ENCODE peak calls at places on chromosomes 2 and 18, in eight cellular contexts. S is lower lobe of right lung, A is GM23338, Y is heart left ventricle, T is fibroblast of lung, C is stomach, I is body of pancreas, D is cardiac muscle cell. E is an unnamed sample.

GRCh38 chr2:142321706-142322280 is 191.0 kb upstream of the LRP1B start:
- DNase-seq in S (no peak), A (no peak), Y (no peak), T (peak), C (no peak), I (no peak), D (no peak), E (no peak)

GRCh38 chr2:192124576-192124975 is 70.2 kb downstream of the TMEFF2 start:
- DNase-seq in S (no peak), A (no peak), Y (no peak), T (peak), C (no peak), I (no peak), D (no peak), E (no peak)

GRCh38 chr18:76764296-76764901 is 58.0 kb upstream of the ZNF236 start:
- DNase-seq in S (no peak), A (no peak), Y (no peak), T (no peak), C (no peak), I (no peak), D (no peak), E (no peak)

GRCh38 chr2:114089636-114090325 is 199.9 kb downstream of the ACTR3 start:
- DNase-seq in S (no peak), A (no peak), Y (no peak), T (peak), C (no peak), I (no peak), D (no peak), E (no peak)

GRCh38 chr2:3492951-3493609 is 26.3 kb downstream of the ADI1 start:
- DNase-seq in S (no peak), A (no peak), Y (no peak), T (peak), C (peak), I (peak), D (peak), E (peak)

GRCh38 chr2:26318950-26319349 is 27.0 kb upstream of the SELENOI start:
- DNase-seq in S (no peak), A (peak), Y (no peak), T (no peak), C (no peak), I (no peak), D (no peak), E (no peak)

GRCh38 chr2:242098445-242099128 is 229.1 kb downstream of the RTP5 start:
- DNase-seq in S (no peak), A (no peak), Y (no peak), T (no peak), C (no peak), I (no peak), D (no peak), E (no peak)

GRCh38 chr2:104371084-104371483 is 482.8 kb upstream of the POU3F3 start:
- DNase-seq in S (no peak), A (no peak), Y (no peak), T (no peak), C (no peak), I (no peak), D (no peak), E (no peak)

GRCh38 chr2:130846686-130847375 is 10.1 kb downstream of the ARHGEF4 start:
- DNase-seq in S (no peak), A (no peak), Y (no peak), T (peak), C (no peak), I (no peak), D (no peak), E (no peak)

GRCh38 chr2:217996345-217996744 is 6.5 kb downstream of the TNS1 start:
- DNase-seq in S (no peak), A (no peak), Y (no peak), T (peak), C (no peak), I (peak), D (peak), E (peak)

GRCh38 chr18:26978812-26979341 is 113.4 kb upstream of the AQP4 start:
- DNase-seq in S (no peak), A (no peak), Y (no peak), T (no peak), C (no peak), I (no peak), D (no peak), E (no peak)

GRCh38 chr2:96156011-96156820 is 11.0 kb upstream of the DUSP2 start:
- DNase-seq in S (no peak), A (no peak), Y (no peak), T (no peak), C (no peak), I (no peak), D (no peak), E (no peak)

GRCh38 chr2:190533175-190533967 is 1.2 kb downstream of the NEMP2 start:
- DNase-seq in S (peak), A (no peak), Y (peak), T (peak), C (no peak), I (no peak), D (peak), E (no peak)

GRCh38 chr2:9753276-9753600 is 90.0 kb upstream of the TAF1B start:
- DNase-seq in S (no peak), A (no peak), Y (no peak), T (peak), C (peak), I (peak), D (peak), E (peak)

GRCh38 chr2:154338359-154338967 is 360.0 kb upstream of the KCNJ3 start:
- DNase-seq in S (no peak), A (peak), Y (no peak), T (no peak), C (no peak), I (no peak), D (no peak), E (no peak)

GRCh38 chr2:226730487-226730886 is 69.1 kb downstream of the IRS1 start:
- DNase-seq in S (no peak), A (peak), Y (no peak), T (no peak), C (no peak), I (peak), D (peak), E (peak)

GRCh38 chr2:165067958-165068612 is 112.8 kb upstream of the SLC38A11 start:
- DNase-seq in S (no peak), A (peak), Y (peak), T (peak), C (no peak), I (peak), D (peak), E (peak)

GRCh38 chr2:157442636-157443035 is 1.3 kb downstream of the CYTIP start:
- DNase-seq in S (no peak), A (no peak), Y (no peak), T (no peak), C (no peak), I (no peak), D (no peak), E (no peak)

GRCh38 chr18:22607284-22607635 is 189.5 kb upstream of the CTAGE1 start:
- DNase-seq in S (no peak), A (no peak), Y (no peak), T (no peak), C (no peak), I (no peak), D (no peak), E (no peak)

GRCh38 chr2:111675419-111676194 is 208.4 kb downstream of the ANAPC1 start:
- DNase-seq in S (no peak), A (no peak), Y (no peak), T (no peak), C (no peak), I (no peak), D (no peak), E (no peak)

GRCh38 chr2:120798569-120799215 is 63.0 kb downstream of the GLI2 start:
- DNase-seq in S (no peak), A (peak), Y (no peak), T (no peak), C (no peak), I (no peak), D (no peak), E (no peak)

GRCh38 chr2:146623771-146624170 is 1221.1 kb upstream of the ACVR2A start:
- DNase-seq in S (no peak), A (no peak), Y (no peak), T (peak), C (no peak), I (no peak), D (peak), E (no peak)

GRCh38 chr2:148568597-148568996 is 76.0 kb upstream of the EPC2 start:
- DNase-seq in S (no peak), A (no peak), Y (no peak), T (no peak), C (no peak), I (no peak), D (no peak), E (no peak)

GRCh38 chr2:33788044-33788443 is 188.9 kb upstream of the FAM98A start:
- DNase-seq in S (no peak), A (no peak), Y (no peak), T (peak), C (no peak), I (no peak), D (no peak), E (peak)

GRCh38 chr18:76923485-76924085 is 101.2 kb downstream of the ZNF236 start:
- DNase-seq in S (no peak), A (peak), Y (no peak), T (peak), C (no peak), I (no peak), D (peak), E (no peak)

GRCh38 chr2:164288235-164288634 is 333.0 kb downstream of the GRB14 start:
- DNase-seq in S (no peak), A (no peak), Y (no peak), T (no peak), C (no peak), I (no peak), D (no peak), E (no peak)

GRCh38 chr2:46329803-46330775 is 32.9 kb downstream of the EPAS1 start:
- DNase-seq in S (no peak), A (no peak), Y (no peak), T (peak), C (no peak), I (peak), D (peak), E (peak)

GRCh38 chr2:145323512-145323911 is 803.6 kb upstream of the ZEB2 start:
- DNase-seq in S (no peak), A (no peak), Y (no peak), T (peak), C (no peak), I (no peak), D (no peak), E (peak)

GRCh38 chr2:179393481-179393880 is 128.8 kb upstream of the SESTD1 start:
- DNase-seq in S (no peak), A (no peak), Y (no peak), T (peak), C (no peak), I (no peak), D (no peak), E (no peak)

GRCh38 chr18:48674758-48675157 is 135.9 kb downstream of the CTIF start:
- DNase-seq in S (no peak), A (no peak), Y (no peak), T (no peak), C (no peak), I (no peak), D (no peak), E (no peak)

GRCh38 chr18:7601249-7601620 is 34.1 kb downstream of the PTPRM start:
- DNase-seq in S (no peak), A (peak), Y (no peak), T (peak), C (no peak), I (no peak), D (peak), E (no peak)

GRCh38 chr18:55672574-55673361 is 84.8 kb upstream of the TCF4 start:
- DNase-seq in S (no peak), A (no peak), Y (no peak), T (no peak), C (no peak), I (no peak), D (peak), E (no peak)

DNA sequence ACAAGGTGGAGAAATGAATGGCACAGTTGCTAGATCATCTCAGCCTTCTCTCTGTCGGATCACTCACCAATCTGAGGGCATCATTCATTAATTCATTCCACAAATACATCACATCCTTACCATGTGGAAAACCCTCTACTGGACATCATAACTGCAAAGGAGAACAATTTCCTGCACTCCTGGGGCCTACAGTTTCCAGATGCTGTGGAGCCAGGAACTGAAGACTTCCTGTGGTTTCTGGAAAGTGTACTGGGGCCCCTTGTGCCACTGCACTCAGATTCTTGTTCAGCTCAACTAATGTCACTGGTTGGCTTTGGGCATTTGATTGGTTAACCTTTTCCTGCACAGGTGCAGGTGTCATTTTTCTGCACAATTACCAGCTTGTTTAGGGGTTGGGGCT is 427.2 kb downstream of the TSN start:
- DNase-seq in S (no peak), A (no peak), Y (no peak), T (no peak), C (no peak), I (no peak), D (no peak), E (no peak)
- TF ChIP-seq CTCF in S (no peak), A (no peak), Y (no peak), T (no peak), C (no peak), I (no peak), D (no peak), E (no peak)

GRCh38 chr2:134205087-134205486 is 48.8 kb upstream of the MGAT5 start:
- DNase-seq in S (no peak), A (no peak), Y (no peak), T (no peak), C (no peak), I (no peak), D (no peak), E (no peak)

GRCh38 chr2:134201559-134201958 is 52.3 kb upstream of the MGAT5 start:
- DNase-seq in S (no peak), A (no peak), Y (no peak), T (no peak), C (no peak), I (peak), D (no peak), E (no peak)

GRCh38 chr2:134200024-134200423 is 53.8 kb upstream of the MGAT5 start:
- DNase-seq in S (no peak), A (no peak), Y (no peak), T (no peak), C (no peak), I (no peak), D (no peak), E (no peak)

GRCh38 chr2:134203175-134203574 is 50.7 kb upstream of the MGAT5 start:
- DNase-seq in S (no peak), A (peak), Y (no peak), T (peak), C (no peak), I (no peak), D (no peak), E (no peak)

DNA sequence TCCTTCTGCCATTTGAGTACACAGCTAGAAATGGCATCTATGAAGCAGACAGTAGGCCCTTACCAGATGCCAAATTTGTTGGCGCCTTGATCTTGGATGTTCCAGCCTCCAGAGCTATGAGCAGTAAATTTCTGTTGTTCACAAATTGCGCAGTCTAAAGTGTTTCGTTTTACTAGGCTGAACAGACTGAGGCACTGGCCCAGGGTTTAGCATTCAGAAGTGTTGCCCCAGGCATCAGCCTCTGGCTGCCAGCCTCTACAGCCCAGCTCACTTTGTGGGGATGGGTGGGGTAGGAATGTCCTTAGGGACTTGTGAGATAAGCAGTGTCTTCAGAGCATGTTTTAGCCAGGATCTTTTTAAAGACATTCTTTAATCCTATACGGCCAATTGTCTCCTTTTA is 51.5 kb upstream of the MGAT5 start:
- DNase-seq in S (no peak), A (peak), Y (no peak), T (no peak), C (no peak), I (no peak), D (no peak), E (no peak)
- H3K27ac ChIP-seq in S (no peak), A (peak), Y (no peak), T (no peak), C (no peak), I (no peak), D (no peak), E (no peak)

DNA sequence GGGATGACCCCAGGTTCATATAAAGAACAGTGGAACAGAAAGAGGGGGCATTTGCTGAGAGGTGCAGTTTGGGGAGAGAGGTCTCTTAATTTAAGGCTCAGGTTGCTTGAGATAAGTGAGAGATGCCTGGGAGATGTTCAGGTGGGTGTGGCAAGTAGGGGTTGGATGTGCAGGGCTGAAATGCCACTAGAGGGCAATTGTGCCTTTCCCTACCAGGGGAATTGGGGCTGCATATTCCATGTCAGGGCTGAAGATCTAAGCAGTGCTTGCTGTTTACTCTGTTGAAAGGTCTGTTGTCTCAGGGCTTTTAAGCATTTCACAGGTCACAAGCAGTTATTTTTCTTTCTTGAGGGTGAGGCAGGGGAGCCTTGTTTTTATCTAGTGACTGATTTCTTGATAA is 7.8 kb downstream of the CCDC85A start:
- DNase-seq in S (no peak), A (peak), Y (peak), T (peak), C (no peak), I (peak), D (peak), E (peak)
- TF ChIP-seq CTCF in S (peak), A (peak), Y (peak), T (peak), C (no peak), I (peak), D (peak), E (peak)

GRCh38 chr2:69483696-69484095 is 46.5 kb upstream of the NFU1 start:
- DNase-seq in S (no peak), A (no peak), Y (no peak), T (no peak), C (no peak), I (peak), D (no peak), E (no peak)

GRCh38 chr2:69477627-69478026 is 40.4 kb upstream of the NFU1 start:
- DNase-seq in S (no peak), A (no peak), Y (no peak), T (no peak), C (no peak), I (no peak), D (no peak), E (no peak)

GRCh38 chr2:69482471-69482870 is 45.2 kb upstream of the NFU1 start:
- DNase-seq in S (no peak), A (no peak), Y (no peak), T (no peak), C (no peak), I (no peak), D (no peak), E (no peak)

GRCh38 chr2:69483024-69483423 is 45.8 kb upstream of the NFU1 start:
- DNase-seq in S (no peak), A (no peak), Y (no peak), T (peak), C (no peak), I (no peak), D (peak), E (no peak)
- H3K27ac ChIP-seq in S (no peak), A (no peak), Y (no peak), T (no peak), C (peak), I (peak), D (no peak), E (no peak)

GRCh38 chr2:234816491-234816890 is 135.3 kb upstream of the SH3BP4 start:
- DNase-seq in S (no peak), A (no peak), Y (no peak), T (no peak), C (no peak), I (no peak), D (no peak), E (no peak)

GRCh38 chr2:234816056-234816455 is 135.8 kb upstream of the SH3BP4 start:
- DNase-seq in S (no peak), A (no peak), Y (no peak), T (no peak), C (no peak), I (no peak), D (no peak), E (no peak)

GRCh38 chr2:234823196-234823876 is 128.5 kb upstream of the SH3BP4 start:
- DNase-seq in S (no peak), A (no peak), Y (no peak), T (peak), C (no peak), I (no peak), D (no peak), E (no peak)

GRCh38 chr2:234821946-234822470 is 129.8 kb upstream of the SH3BP4 start:
- DNase-seq in S (no peak), A (no peak), Y (no peak), T (peak), C (no peak), I (no peak), D (no peak), E (no peak)

DNA sequence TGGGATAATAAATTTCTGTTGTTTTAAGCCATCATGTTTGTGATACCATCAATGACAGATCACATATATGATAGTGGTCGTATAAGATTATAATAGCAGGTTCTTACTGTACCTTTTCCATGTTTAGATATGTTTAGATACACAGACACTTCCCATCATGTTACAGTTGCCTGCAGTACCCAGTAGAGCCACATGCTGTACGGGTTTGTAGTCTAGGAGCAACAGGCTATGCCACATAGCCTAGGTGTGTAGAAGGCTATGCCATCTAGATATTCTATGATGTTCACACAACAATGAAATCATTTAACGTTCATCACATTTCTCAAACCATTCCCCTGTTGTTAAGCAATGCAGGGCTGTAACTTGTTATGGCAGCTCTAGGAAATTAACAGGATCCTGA is 132.9 kb upstream of the SH3BP4 start:
- DNase-seq in S (no peak), A (no peak), Y (no peak), T (no peak), C (no peak), I (no peak), D (no peak), E (no peak)
- TF ChIP-seq CTCF in S (no peak), A (no peak), Y (peak), T (peak), C (no peak), I (no peak), D (no peak), E (no peak)